ENCODE peak calls at places on chromosomes 13 and 19, in eight cellular contexts. J, V, P, B, G, T, H and O are unnamed samples.
A peak's percentile ranks its signal among the peaks of the same experiment; 100 is the strongest.

GRCh38 chr13:23378009-23378632 is 55.4 kb downstream of the SACS start:
- ATAC-seq in J (no peak), V (peak; percentile 26), P (peak; percentile 3), B (no peak), G (peak; percentile 66), T (peak; percentile 64), H (no peak), O (peak; percentile 12)

GRCh38 chr19:18470153-18470552 is 32.2 kb upstream of the ISYNA1 start:
- ATAC-seq in J (peak; percentile 28), V (peak; percentile 43), P (no peak), B (peak; percentile 29), G (peak; percentile 39), T (peak; percentile 41), H (no peak), O (no peak)

GRCh38 chr13:95880346-95880745 is 172.9 kb downstream of the UGGT2 start:
- ATAC-seq in J (no peak), V (no peak), P (no peak), B (no peak), G (no peak), T (no peak), H (no peak), O (no peak)

GRCh38 chr19:45391346-45391745 is 13.5 kb downstream of the PPP1R13L start:
- ATAC-seq in J (no peak), V (no peak), P (no peak), B (peak; percentile 64), G (no peak), T (no peak), H (no peak), O (peak; percentile 40)

GRCh38 chr19:48450441-48450840 is 4.7 kb downstream of the GRWD1 start:
- ATAC-seq in J (no peak), V (no peak), P (no peak), B (no peak), G (no peak), T (no peak), H (no peak), O (no peak)

GRCh38 chr19:8302357-8302691 is 5.8 kb downstream of the CD320 start:
- ATAC-seq in J (peak; percentile 74), V (no peak), P (no peak), B (peak; percentile 16), G (peak; percentile 47), T (peak; percentile 65), H (no peak), O (peak; percentile 12)

GRCh38 chr19:17720487-17720839 is 1.2 kb downstream of the MAP1S start:
- ATAC-seq in J (no peak), V (peak; percentile 5), P (no peak), B (no peak), G (no peak), T (no peak), H (no peak), O (no peak)

GRCh38 chr13:37109080-37109678 is 3.7 kb upstream of the CSNK1A1L start:
- ATAC-seq in J (peak; percentile 65), V (no peak), P (no peak), B (no peak), G (peak; percentile 76), T (no peak), H (no peak), O (no peak)

GRCh38 chr19:3211191-3211590 is 13.3 kb upstream of the CELF5 start:
- ATAC-seq in J (no peak), V (no peak), P (no peak), B (no peak), G (no peak), T (no peak), H (no peak), O (peak; percentile 11)

GRCh38 chr19:5934779-5935472 is 20.9 kb downstream of the CAPS start:
- ATAC-seq in J (peak; percentile 74), V (no peak), P (no peak), B (no peak), G (no peak), T (peak; percentile 64), H (no peak), O (no peak)